ENCODE peak calls at places on chromosome 3, in nine cellular contexts. One of them, this sample, is unnamed.

GRCh38 chr3:135803291-135803690 is 162.2 kb upstream of the PPP2R3A start:
- DNase-seq in AG10803: no peak
- DNase-seq in left ventricle myocardium inferior: no peak
- DNase-seq in NCI-H1092: no peak
- DNase-seq in left ventricle myocardium superior: no peak
- DNase-seq in kidney glomerular epithelial cell: no peak
- DNase-seq in RPMI7951: peak; percentile 71
- DNase-seq in upper lobe of right lung: no peak
- DNase-seq in effector CD4-positive, alpha-beta T cell: no peak
- DNase-seq in this sample: no peak

GRCh38 chr3:138950006-138950644 is 3.1 kb downstream of the FOXL2NB start:
- DNase-seq in effector CD4-positive, alpha-beta T cell: no peak
- DNase-seq in NCI-H1092: no peak
- DNase-seq in upper lobe of right lung: no peak
- DNase-seq in AG10803: no peak
- DNase-seq in left ventricle myocardium superior: peak; percentile 55
- DNase-seq in kidney glomerular epithelial cell: no peak
- DNase-seq in RPMI7951: peak; percentile 56
- DNase-seq in left ventricle myocardium inferior: no peak
- DNase-seq in this sample: no peak

GRCh38 chr3:52084954-52085730 is 28.8 kb upstream of the DUSP7 start:
- DNase-seq in NCI-H1092: no peak
- DNase-seq in left ventricle myocardium superior: peak; percentile 15
- DNase-seq in left ventricle myocardium inferior: no peak
- DNase-seq in RPMI7951: no peak
- DNase-seq in effector CD4-positive, alpha-beta T cell: no peak
- DNase-seq in AG10803: no peak
- DNase-seq in upper lobe of right lung: no peak
- DNase-seq in kidney glomerular epithelial cell: no peak
- DNase-seq in this sample: no peak

GRCh38 chr3:35659808-35660207 is 20.5 kb downstream of the ARPP21 start:
- DNase-seq in left ventricle myocardium superior: no peak
- DNase-seq in AG10803: no peak
- DNase-seq in left ventricle myocardium inferior: no peak
- DNase-seq in RPMI7951: no peak
- DNase-seq in kidney glomerular epithelial cell: peak; percentile 10
- DNase-seq in effector CD4-positive, alpha-beta T cell: no peak
- DNase-seq in upper lobe of right lung: no peak
- DNase-seq in NCI-H1092: peak; percentile 1
- DNase-seq in this sample: no peak

GRCh38 chr3:71930056-71930991 is 145.4 kb upstream of the PROK2 start:
- DNase-seq in left ventricle myocardium inferior: no peak
- DNase-seq in upper lobe of right lung: no peak
- DNase-seq in AG10803: peak; percentile 63
- DNase-seq in NCI-H1092: no peak
- DNase-seq in RPMI7951: peak; percentile 11
- DNase-seq in kidney glomerular epithelial cell: peak; percentile 8
- DNase-seq in left ventricle myocardium superior: peak; percentile 29
- DNase-seq in effector CD4-positive, alpha-beta T cell: no peak
- DNase-seq in this sample: no peak

GRCh38 chr3:141280086-141280485 is 48.5 kb downstream of the PXYLP1 start:
- DNase-seq in left ventricle myocardium inferior: no peak
- DNase-seq in AG10803: peak; percentile 87
- DNase-seq in RPMI7951: no peak
- DNase-seq in left ventricle myocardium superior: no peak
- DNase-seq in upper lobe of right lung: peak; percentile 52
- DNase-seq in effector CD4-positive, alpha-beta T cell: no peak
- DNase-seq in kidney glomerular epithelial cell: no peak
- DNase-seq in NCI-H1092: no peak
- DNase-seq in this sample: no peak

GRCh38 chr3:101512521-101513418 is at the start of gene SENP7:
- DNase-seq in upper lobe of right lung: peak; percentile 93
- DNase-seq in effector CD4-positive, alpha-beta T cell: peak; percentile 56
- DNase-seq in left ventricle myocardium superior: peak; percentile 91
- DNase-seq in kidney glomerular epithelial cell: peak; percentile 78
- DNase-seq in AG10803: peak; percentile 80
- DNase-seq in NCI-H1092: peak; percentile 76
- DNase-seq in RPMI7951: peak; percentile 90
- DNase-seq in left ventricle myocardium inferior: peak; percentile 87
- DNase-seq in this sample: peak; percentile 87

GRCh38 chr3:194573680-194574437 is 59.4 kb downstream of the TMEM44 start:
- DNase-seq in AG10803: peak; percentile 65
- DNase-seq in left ventricle myocardium inferior: no peak
- DNase-seq in upper lobe of right lung: no peak
- DNase-seq in RPMI7951: peak; percentile 51
- DNase-seq in left ventricle myocardium superior: peak; percentile 47
- DNase-seq in kidney glomerular epithelial cell: peak; percentile 48
- DNase-seq in NCI-H1092: peak; percentile 30
- DNase-seq in effector CD4-positive, alpha-beta T cell: no peak
- DNase-seq in this sample: no peak

GRCh38 chr3:83224101-83224868 is 1462.8 kb upstream of the GBE1 start:
- DNase-seq in upper lobe of right lung: no peak
- DNase-seq in effector CD4-positive, alpha-beta T cell: no peak
- DNase-seq in RPMI7951: peak; percentile 35
- DNase-seq in left ventricle myocardium superior: no peak
- DNase-seq in left ventricle myocardium inferior: no peak
- DNase-seq in NCI-H1092: no peak
- DNase-seq in kidney glomerular epithelial cell: no peak
- DNase-seq in AG10803: no peak
- DNase-seq in this sample: no peak

GRCh38 chr3:175075269-175075668 is 216.1 kb downstream of the NAALADL2 start:
- DNase-seq in upper lobe of right lung: no peak
- DNase-seq in NCI-H1092: no peak
- DNase-seq in left ventricle myocardium inferior: no peak
- DNase-seq in left ventricle myocardium superior: no peak
- DNase-seq in kidney glomerular epithelial cell: no peak
- DNase-seq in AG10803: peak; percentile 18
- DNase-seq in RPMI7951: no peak
- DNase-seq in effector CD4-positive, alpha-beta T cell: no peak
- DNase-seq in this sample: no peak

GRCh38 chr3:127831723-127832172 is 9.4 kb upstream of the MGLL start:
- DNase-seq in kidney glomerular epithelial cell: no peak
- DNase-seq in left ventricle myocardium superior: peak; percentile 73
- DNase-seq in NCI-H1092: no peak
- DNase-seq in RPMI7951: no peak
- DNase-seq in AG10803: peak; percentile 49
- DNase-seq in upper lobe of right lung: peak; percentile 87
- DNase-seq in effector CD4-positive, alpha-beta T cell: no peak
- DNase-seq in left ventricle myocardium inferior: peak; percentile 33
- DNase-seq in this sample: no peak

GRCh38 chr3:36969540-36970432 is 23.1 kb downstream of the EPM2AIP1 start:
- DNase-seq in AG10803: peak; percentile 25
- DNase-seq in upper lobe of right lung: no peak
- DNase-seq in NCI-H1092: peak; percentile 77
- DNase-seq in RPMI7951: peak; percentile 58
- DNase-seq in effector CD4-positive, alpha-beta T cell: peak; percentile 16
- DNase-seq in kidney glomerular epithelial cell: peak; percentile 94
- DNase-seq in left ventricle myocardium superior: no peak
- DNase-seq in left ventricle myocardium inferior: no peak
- DNase-seq in this sample: no peak

GRCh38 chr3:65808407-65808806 is 230.3 kb downstream of the MAGI1 start:
- DNase-seq in upper lobe of right lung: no peak
- DNase-seq in AG10803: no peak
- DNase-seq in RPMI7951: no peak
- DNase-seq in NCI-H1092: no peak
- DNase-seq in effector CD4-positive, alpha-beta T cell: no peak
- DNase-seq in left ventricle myocardium inferior: no peak
- DNase-seq in left ventricle myocardium superior: no peak
- DNase-seq in kidney glomerular epithelial cell: no peak
- DNase-seq in this sample: no peak

GRCh38 chr3:184240384-184241140 is 8.2 kb downstream of the ALG3 start:
- DNase-seq in upper lobe of right lung: no peak
- DNase-seq in kidney glomerular epithelial cell: no peak
- DNase-seq in effector CD4-positive, alpha-beta T cell: no peak
- DNase-seq in left ventricle myocardium superior: no peak
- DNase-seq in left ventricle myocardium inferior: no peak
- DNase-seq in NCI-H1092: no peak
- DNase-seq in AG10803: no peak
- DNase-seq in RPMI7951: peak; percentile 27
- DNase-seq in this sample: no peak

GRCh38 chr3:46713048-46713897 is 4.4 kb downstream of the PRSS50 start:
- DNase-seq in AG10803: no peak
- DNase-seq in left ventricle myocardium inferior: no peak
- DNase-seq in upper lobe of right lung: peak; percentile 43
- DNase-seq in left ventricle myocardium superior: no peak
- DNase-seq in kidney glomerular epithelial cell: no peak
- DNase-seq in RPMI7951: no peak
- DNase-seq in effector CD4-positive, alpha-beta T cell: no peak
- DNase-seq in NCI-H1092: no peak
- DNase-seq in this sample: peak; percentile 70